ENCODE peak calls at places on chromosome 1, in nine cellular contexts. One of them, this sample, is unnamed.

GRCh38 chr1:91564888-91565700 is 64.4 kb downstream of the CDC7 start:
- DNase-seq in cardiac septum: no peak
- DNase-seq in GM04503: peak
- DNase-seq in AG08396: peak
- DNase-seq in endothelial cell: no peak
- DNase-seq in islet precursor cell: no peak
- DNase-seq in astrocyte of the spinal cord: peak
- DNase-seq in AG09319: peak
- DNase-seq in A549: no peak
- DNase-seq in this sample: no peak

GRCh38 chr1:202164271-202165037 is 4.1 kb upstream of the PTPN7 start:
- DNase-seq in cardiac septum: no peak
- DNase-seq in GM04503: no peak
- DNase-seq in AG08396: no peak
- DNase-seq in endothelial cell: no peak
- DNase-seq in islet precursor cell: no peak
- DNase-seq in astrocyte of the spinal cord: no peak
- DNase-seq in AG09319: no peak
- DNase-seq in A549: no peak
- DNase-seq in this sample: no peak

GRCh38 chr1:7470904-7471638 is 300.0 kb upstream of the VAMP3 start:
- DNase-seq in cardiac septum: peak
- DNase-seq in GM04503: peak
- DNase-seq in AG08396: peak
- DNase-seq in endothelial cell: no peak
- DNase-seq in islet precursor cell: peak
- DNase-seq in astrocyte of the spinal cord: peak
- DNase-seq in AG09319: peak
- DNase-seq in A549: peak
- DNase-seq in this sample: peak

GRCh38 chr1:22471078-22471477 is 19.4 kb downstream of the ZBTB40 start:
- DNase-seq in cardiac septum: no peak
- DNase-seq in GM04503: no peak
- DNase-seq in AG08396: peak
- DNase-seq in endothelial cell: no peak
- DNase-seq in islet precursor cell: no peak
- DNase-seq in astrocyte of the spinal cord: peak
- DNase-seq in AG09319: no peak
- DNase-seq in A549: no peak
- DNase-seq in this sample: peak

GRCh38 chr1:1039145-1039910 is 19.4 kb downstream of the AGRN start:
- DNase-seq in cardiac septum: no peak
- DNase-seq in GM04503: no peak
- DNase-seq in AG08396: no peak
- DNase-seq in endothelial cell: no peak
- DNase-seq in islet precursor cell: no peak
- DNase-seq in astrocyte of the spinal cord: no peak
- DNase-seq in AG09319: no peak
- DNase-seq in A549: no peak
- DNase-seq in this sample: no peak

GRCh38 chr1:34984435-34985062 is 598 bp downstream of the TMEM35B start:
- DNase-seq in cardiac septum: no peak
- DNase-seq in GM04503: no peak
- DNase-seq in AG08396: peak
- DNase-seq in endothelial cell: peak
- DNase-seq in islet precursor cell: peak
- DNase-seq in astrocyte of the spinal cord: peak
- DNase-seq in AG09319: peak
- DNase-seq in A549: no peak
- DNase-seq in this sample: no peak

GRCh38 chr1:203100163-203100867 is 14.5 kb upstream of the MYOG start:
- DNase-seq in cardiac septum: no peak
- DNase-seq in GM04503: no peak
- DNase-seq in AG08396: no peak
- DNase-seq in endothelial cell: no peak
- DNase-seq in islet precursor cell: peak
- DNase-seq in astrocyte of the spinal cord: no peak
- DNase-seq in AG09319: no peak
- DNase-seq in A549: no peak
- DNase-seq in this sample: no peak

GRCh38 chr1:54301494-54301893 is 101.5 kb downstream of the MRPL37 start:
- DNase-seq in cardiac septum: no peak
- DNase-seq in GM04503: no peak
- DNase-seq in AG08396: no peak
- DNase-seq in endothelial cell: no peak
- DNase-seq in islet precursor cell: no peak
- DNase-seq in astrocyte of the spinal cord: no peak
- DNase-seq in AG09319: no peak
- DNase-seq in A549: no peak
- DNase-seq in this sample: no peak

GRCh38 chr1:31957701-31958674 is 19.8 kb upstream of the PTP4A2 start:
- DNase-seq in cardiac septum: no peak
- DNase-seq in GM04503: no peak
- DNase-seq in AG08396: no peak
- DNase-seq in endothelial cell: no peak
- DNase-seq in islet precursor cell: no peak
- DNase-seq in astrocyte of the spinal cord: no peak
- DNase-seq in AG09319: no peak
- DNase-seq in A549: no peak
- DNase-seq in this sample: no peak

GRCh38 chr1:212432706-212433576 is at the start of gene NENF:
- DNase-seq in cardiac septum: peak
- DNase-seq in GM04503: no peak
- DNase-seq in AG08396: peak
- DNase-seq in endothelial cell: peak
- DNase-seq in islet precursor cell: peak
- DNase-seq in astrocyte of the spinal cord: peak
- DNase-seq in AG09319: peak
- DNase-seq in A549: peak
- DNase-seq in this sample: peak

GRCh38 chr1:203322480-203323179 is 17.3 kb downstream of the BTG2 start:
- DNase-seq in cardiac septum: no peak
- DNase-seq in GM04503: no peak
- DNase-seq in AG08396: no peak
- DNase-seq in endothelial cell: peak
- DNase-seq in islet precursor cell: no peak
- DNase-seq in astrocyte of the spinal cord: no peak
- DNase-seq in AG09319: no peak
- DNase-seq in A549: no peak
- DNase-seq in this sample: no peak

GRCh38 chr1:158076461-158076860 is 83.0 kb downstream of the KIRREL1 start:
- DNase-seq in cardiac septum: no peak
- DNase-seq in GM04503: no peak
- DNase-seq in AG08396: no peak
- DNase-seq in endothelial cell: no peak
- DNase-seq in islet precursor cell: no peak
- DNase-seq in astrocyte of the spinal cord: no peak
- DNase-seq in AG09319: no peak
- DNase-seq in A549: no peak
- DNase-seq in this sample: peak

GRCh38 chr1:17633654-17634053 is 94.2 kb downstream of the ARHGEF10L start:
- DNase-seq in cardiac septum: no peak
- DNase-seq in GM04503: peak
- DNase-seq in AG08396: peak
- DNase-seq in endothelial cell: no peak
- DNase-seq in islet precursor cell: no peak
- DNase-seq in astrocyte of the spinal cord: peak
- DNase-seq in AG09319: no peak
- DNase-seq in A549: peak
- DNase-seq in this sample: peak

GRCh38 chr1:159945483-159946241 is at the start of gene IGSF9:
- DNase-seq in cardiac septum: peak
- DNase-seq in GM04503: no peak
- DNase-seq in AG08396: peak
- DNase-seq in endothelial cell: peak
- DNase-seq in islet precursor cell: peak
- DNase-seq in astrocyte of the spinal cord: peak
- DNase-seq in AG09319: no peak
- DNase-seq in A549: peak
- DNase-seq in this sample: peak

GRCh38 chr1:42646056-42646455 is 12.2 kb upstream of the PPIH start:
- DNase-seq in cardiac septum: no peak
- DNase-seq in GM04503: no peak
- DNase-seq in AG08396: no peak
- DNase-seq in endothelial cell: no peak
- DNase-seq in islet precursor cell: no peak
- DNase-seq in astrocyte of the spinal cord: no peak
- DNase-seq in AG09319: no peak
- DNase-seq in A549: no peak
- DNase-seq in this sample: no peak

GRCh38 chr1:71269823-71270222 is 189.0 kb upstream of the ZRANB2 start:
- DNase-seq in cardiac septum: no peak
- DNase-seq in GM04503: no peak
- DNase-seq in AG08396: no peak
- DNase-seq in endothelial cell: no peak
- DNase-seq in islet precursor cell: no peak
- DNase-seq in astrocyte of the spinal cord: no peak
- DNase-seq in AG09319: no peak
- DNase-seq in A549: no peak
- DNase-seq in this sample: no peak

GRCh38 chr1:225811622-225812487 is 1.9 kb downstream of the EPHX1 start:
- DNase-seq in cardiac septum: no peak
- DNase-seq in GM04503: no peak
- DNase-seq in AG08396: peak
- DNase-seq in endothelial cell: peak
- DNase-seq in islet precursor cell: no peak
- DNase-seq in astrocyte of the spinal cord: no peak
- DNase-seq in AG09319: no peak
- DNase-seq in A549: peak
- DNase-seq in this sample: no peak

GRCh38 chr1:48061162-48062136 is 64.3 kb upstream of the TRABD2B start:
- DNase-seq in cardiac septum: no peak
- DNase-seq in GM04503: no peak
- DNase-seq in AG08396: peak
- DNase-seq in endothelial cell: peak
- DNase-seq in islet precursor cell: peak
- DNase-seq in astrocyte of the spinal cord: peak
- DNase-seq in AG09319: no peak
- DNase-seq in A549: peak
- DNase-seq in this sample: peak

GRCh38 chr1:153624965-153625611 is 2.2 kb downstream of the S100A13 start:
- DNase-seq in cardiac septum: no peak
- DNase-seq in GM04503: no peak
- DNase-seq in AG08396: no peak
- DNase-seq in endothelial cell: no peak
- DNase-seq in islet precursor cell: no peak
- DNase-seq in astrocyte of the spinal cord: no peak
- DNase-seq in AG09319: no peak
- DNase-seq in A549: no peak
- DNase-seq in this sample: no peak

GRCh38 chr1:153592706-153593105 is 20.2 kb downstream of the S100A16 start:
- DNase-seq in cardiac septum: no peak
- DNase-seq in GM04503: no peak
- DNase-seq in AG08396: no peak
- DNase-seq in endothelial cell: no peak
- DNase-seq in islet precursor cell: no peak
- DNase-seq in astrocyte of the spinal cord: no peak
- DNase-seq in AG09319: no peak
- DNase-seq in A549: no peak
- DNase-seq in this sample: peak

GRCh38 chr1:67149179-67149770 is 14.5 kb upstream of the C1orf141 start:
- DNase-seq in cardiac septum: no peak
- DNase-seq in GM04503: peak
- DNase-seq in AG08396: peak
- DNase-seq in endothelial cell: peak
- DNase-seq in islet precursor cell: peak
- DNase-seq in astrocyte of the spinal cord: peak
- DNase-seq in AG09319: peak
- DNase-seq in A549: peak
- DNase-seq in this sample: peak

GRCh38 chr1:101259744-101260148 is 22.9 kb downstream of the S1PR1 start:
- DNase-seq in cardiac septum: no peak
- DNase-seq in GM04503: peak
- DNase-seq in AG08396: peak
- DNase-seq in endothelial cell: no peak
- DNase-seq in islet precursor cell: no peak
- DNase-seq in astrocyte of the spinal cord: peak
- DNase-seq in AG09319: peak
- DNase-seq in A549: no peak
- DNase-seq in this sample: peak

GRCh38 chr1:43994794-43995790 is 3.7 kb downstream of the CCDC24 start:
- DNase-seq in cardiac septum: no peak
- DNase-seq in GM04503: no peak
- DNase-seq in AG08396: no peak
- DNase-seq in endothelial cell: peak
- DNase-seq in islet precursor cell: peak
- DNase-seq in astrocyte of the spinal cord: no peak
- DNase-seq in AG09319: no peak
- DNase-seq in A549: peak
- DNase-seq in this sample: no peak

This sample was measured in astrocyte of the hippocampus.